ENCODE peak calls at places on chromosomes 6 and 20, in four cellular contexts. One of them, this sample, is unnamed.

GRCh38 chr6:149723771-149724417 is 6.0 kb upstream of the LATS1 start:
- DNase-seq in HepG2: peak
- DNase-seq in HCT116: peak
- DNase-seq in K562: peak
- DNase-seq in this sample: no peak

GRCh38 chr6:36809933-36810844 is 29.1 kb downstream of the CPNE5 start:
- DNase-seq in K562: peak
- DNase-seq in HCT116: no peak
- DNase-seq in HepG2: peak
- DNase-seq in this sample: no peak

GRCh38 chr20:63873477-63873971 is 8.5 kb downstream of the TPD52L2 start:
- DNase-seq in K562: no peak
- DNase-seq in HepG2: no peak
- DNase-seq in HCT116: no peak
- DNase-seq in this sample: peak

GRCh38 chr6:11412011-11412424 is 125.5 kb upstream of the TMEM170B start:
- DNase-seq in HCT116: no peak
- DNase-seq in HepG2: no peak
- DNase-seq in K562: no peak
- DNase-seq in this sample: no peak

GRCh38 chr6:41278699-41279405 is 7.6 kb downstream of the TREM1 start:
- DNase-seq in HepG2: peak
- DNase-seq in K562: peak
- DNase-seq in HCT116: peak
- DNase-seq in this sample: peak

GRCh38 chr20:54291339-54292060 is 83.6 kb downstream of the PFDN4 start:
- DNase-seq in HCT116: no peak
- DNase-seq in HepG2: no peak
- DNase-seq in K562: no peak
- DNase-seq in this sample: no peak

GRCh38 chr6:135935951-135936601 is 84.6 kb downstream of the PDE7B start:
- DNase-seq in K562: no peak
- DNase-seq in HepG2: no peak
- DNase-seq in HCT116: no peak
- DNase-seq in this sample: peak

GRCh38 chr20:45934046-45934586 is 367 bp upstream of the PCIF1 start:
- DNase-seq in HCT116: peak
- DNase-seq in K562: no peak
- DNase-seq in HepG2: no peak
- DNase-seq in this sample: no peak

GRCh38 chr6:160192840-160193239 is 65.8 kb downstream of the SLC22A2 start:
- DNase-seq in K562: no peak
- DNase-seq in HepG2: no peak
- DNase-seq in HCT116: no peak
- DNase-seq in this sample: no peak

GRCh38 chr20:39961667-39962066 is 727.4 kb downstream of the MAFB start:
- DNase-seq in HCT116: no peak
- DNase-seq in HepG2: no peak
- DNase-seq in K562: no peak
- DNase-seq in this sample: no peak

GRCh38 chr20:5031206-5031557 is 29.9 kb upstream of the SLC23A2 start:
- DNase-seq in HepG2: no peak
- DNase-seq in HCT116: no peak
- DNase-seq in K562: no peak
- DNase-seq in this sample: no peak

GRCh38 chr6:33061987-33062386 is 11.5 kb downstream of the HLA-DPA1 start:
- DNase-seq in HepG2: no peak
- DNase-seq in HCT116: no peak
- DNase-seq in K562: peak
- DNase-seq in this sample: no peak

GRCh38 chr6:8108031-8108660 is 5.8 kb upstream of the EEF1E1 start:
- DNase-seq in HCT116: peak
- DNase-seq in K562: peak
- DNase-seq in HepG2: peak
- DNase-seq in this sample: peak

GRCh38 chr6:39553811-39554802 is 171.1 kb downstream of the KIF6 start:
- DNase-seq in HCT116: no peak
- DNase-seq in K562: no peak
- DNase-seq in HepG2: no peak
- DNase-seq in this sample: no peak

GRCh38 chr6:38131527-38131965 is 312.0 kb downstream of the ZFAND3 start:
- DNase-seq in HepG2: no peak
- DNase-seq in HCT116: no peak
- DNase-seq in K562: no peak
- DNase-seq in this sample: no peak

GRCh38 chr6:170293881-170294755 is 3.2 kb upstream of the DLL1 start:
- DNase-seq in HCT116: no peak
- DNase-seq in K562: no peak
- DNase-seq in HepG2: no peak
- DNase-seq in this sample: no peak

GRCh38 chr20:54681869-54682268 is 206.5 kb downstream of the DOK5 start:
- DNase-seq in K562: no peak
- DNase-seq in HepG2: no peak
- DNase-seq in HCT116: no peak
- DNase-seq in this sample: no peak

GRCh38 chr6:2441881-2442475 is 196.6 kb upstream of the GMDS start:
- DNase-seq in HCT116: no peak
- DNase-seq in K562: no peak
- DNase-seq in HepG2: no peak
- DNase-seq in this sample: no peak

GRCh38 chr20:25293507-25293906 is 45.6 kb downstream of the PYGB start:
- DNase-seq in K562: no peak
- DNase-seq in HCT116: no peak
- DNase-seq in HepG2: no peak
- DNase-seq in this sample: no peak

GRCh38 chr20:56458227-56458821 is 10.1 kb upstream of the RTF2 start:
- DNase-seq in K562: no peak
- DNase-seq in HCT116: no peak
- DNase-seq in HepG2: no peak
- DNase-seq in this sample: no peak

GRCh38 chr6:54619102-54619501 is 227.5 kb upstream of the FAM83B start:
- DNase-seq in K562: no peak
- DNase-seq in HCT116: no peak
- DNase-seq in HepG2: no peak
- DNase-seq in this sample: no peak

GRCh38 chr6:54624216-54624615 is 222.4 kb upstream of the FAM83B start:
- DNase-seq in HCT116: no peak
- DNase-seq in K562: no peak
- DNase-seq in HepG2: no peak
- DNase-seq in this sample: no peak

GRCh38 chr6:54624779-54625178 is 221.8 kb upstream of the FAM83B start:
- DNase-seq in K562: no peak
- DNase-seq in HCT116: no peak
- DNase-seq in HepG2: no peak
- DNase-seq in this sample: no peak

GRCh38 chr6:54618597-54618996 is 228.0 kb upstream of the FAM83B start:
- DNase-seq in HCT116: no peak
- DNase-seq in HepG2: no peak
- DNase-seq in K562: no peak
- DNase-seq in this sample: no peak

DNA sequence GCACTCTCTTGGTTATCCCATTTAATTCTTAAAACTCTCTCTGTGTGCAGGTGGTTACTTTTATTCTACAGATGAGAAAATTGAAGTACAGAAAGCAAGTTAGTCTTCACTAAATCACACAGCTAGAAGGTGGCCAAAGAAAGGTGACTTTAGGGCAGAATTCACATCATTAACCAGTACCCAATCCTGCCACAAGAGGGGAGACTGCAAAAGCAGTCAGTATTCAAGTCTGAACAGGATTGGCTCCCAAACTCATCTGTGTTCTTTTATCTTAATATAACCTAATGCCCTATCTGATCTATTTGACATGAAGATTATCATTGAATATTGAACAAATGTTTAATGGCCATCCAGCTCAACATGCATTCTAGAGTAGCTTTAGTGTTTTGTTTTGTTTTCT is 225.3 kb upstream of the FAM83B start:
- DNase-seq in K562: no peak
- DNase-seq in HepG2: no peak
- DNase-seq in HCT116: peak
- DNase-seq in this sample: peak
- TF ChIP-seq TCF7L2 in K562: no peak
- TF ChIP-seq TCF7L2 in HepG2: no peak
- TF ChIP-seq TCF7L2 in HCT116: no peak
- TF ChIP-seq TCF7L2 in this sample: no peak

GRCh38 chr20:59300341-59301081 is at the start of gene EDN3:
- DNase-seq in HCT116: no peak
- DNase-seq in K562: no peak
- DNase-seq in HepG2: no peak
- DNase-seq in this sample: no peak

GRCh38 chr20:59295531-59295930 is 4.9 kb upstream of the EDN3 start:
- DNase-seq in K562: no peak
- DNase-seq in HCT116: no peak
- DNase-seq in HepG2: no peak
- DNase-seq in this sample: no peak

GRCh38 chr20:59297641-59298040 is 2.8 kb upstream of the EDN3 start:
- DNase-seq in K562: no peak
- DNase-seq in HepG2: no peak
- DNase-seq in HCT116: no peak
- DNase-seq in this sample: no peak

GRCh38 chr20:59301343-59302007 is 1.1 kb downstream of the EDN3 start:
- DNase-seq in K562: no peak
- DNase-seq in HCT116: no peak
- DNase-seq in HepG2: no peak
- DNase-seq in this sample: no peak

DNA sequence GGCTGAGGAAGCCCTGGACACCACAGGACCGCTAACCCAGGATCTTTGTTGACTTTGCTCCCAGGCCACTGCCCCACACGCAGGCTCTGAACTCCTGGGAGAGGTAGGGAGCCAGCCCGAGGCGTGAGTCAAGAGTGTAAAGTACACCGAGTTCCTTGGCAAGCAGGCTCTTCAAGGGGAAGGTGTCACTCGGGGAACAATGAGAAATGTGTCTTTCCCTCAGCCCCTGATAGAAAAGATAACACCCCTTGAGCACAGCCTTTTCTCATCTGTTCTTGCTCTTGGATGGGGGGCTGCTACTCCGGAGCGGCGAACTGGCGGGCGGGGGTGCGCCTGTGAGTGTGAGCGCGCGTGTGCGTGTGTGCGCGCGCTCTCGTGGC is 460 bp upstream of the EDN3 start:
- DNase-seq in K562: no peak
- DNase-seq in HepG2: no peak
- DNase-seq in HCT116: no peak
- DNase-seq in this sample: no peak
- TF ChIP-seq TCF7L2 in K562: no peak
- TF ChIP-seq TCF7L2 in HepG2: no peak
- TF ChIP-seq TCF7L2 in HCT116: no peak
- TF ChIP-seq TCF7L2 in this sample: no peak

GRCh38 chr20:953742-954141 is 37.6 kb upstream of the ANGPT4 start:
- DNase-seq in K562: no peak
- DNase-seq in HepG2: no peak
- DNase-seq in HCT116: peak
- DNase-seq in this sample: no peak
- TF ChIP-seq TCF7L2 in K562: no peak
- TF ChIP-seq TCF7L2 in HepG2: no peak
- TF ChIP-seq TCF7L2 in HCT116: no peak
- TF ChIP-seq TCF7L2 in this sample: no peak

DNA sequence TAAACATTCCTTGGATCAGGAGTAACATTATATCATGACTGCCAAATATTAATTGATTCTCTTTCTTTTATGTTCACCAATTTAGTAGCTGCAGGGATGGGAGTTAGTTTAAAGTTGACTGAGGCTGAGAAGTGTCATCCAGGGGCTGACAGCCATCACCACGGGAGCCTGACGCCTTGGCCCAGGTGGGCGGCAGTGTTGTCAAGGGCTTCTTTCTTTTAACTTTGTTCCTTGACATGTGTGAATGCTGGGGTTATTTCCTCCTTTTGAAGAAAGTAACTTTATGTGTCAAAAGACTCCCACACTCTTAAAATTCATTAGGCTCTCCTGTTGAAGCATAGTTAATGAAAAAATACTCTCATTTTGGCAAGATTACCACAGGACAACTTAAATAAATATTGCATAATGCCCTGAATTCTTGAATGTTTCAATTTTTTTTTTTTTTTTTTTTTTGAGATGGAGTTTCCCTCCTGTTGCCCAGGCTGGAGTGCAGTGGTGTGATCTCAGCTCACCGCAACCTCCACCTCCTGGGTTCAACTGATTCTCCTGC is 50.0 kb downstream of the SASH1 start:
- DNase-seq in HCT116: no peak
- DNase-seq in HepG2: no peak
- DNase-seq in K562: no peak
- DNase-seq in this sample: no peak
- TF ChIP-seq TCF7L2 in HCT116: no peak
- TF ChIP-seq TCF7L2 in HepG2: no peak
- TF ChIP-seq TCF7L2 in K562: no peak
- TF ChIP-seq TCF7L2 in this sample: no peak

GRCh38 chr6:15758631-15759215 is 95.9 kb upstream of the DTNBP1 start:
- DNase-seq in K562: no peak
- DNase-seq in HepG2: no peak
- DNase-seq in HCT116: no peak
- DNase-seq in this sample: no peak

GRCh38 chr6:15761045-15761502 is 98.2 kb upstream of the DTNBP1 start:
- DNase-seq in HepG2: no peak
- DNase-seq in HCT116: no peak
- DNase-seq in K562: no peak
- DNase-seq in this sample: no peak

GRCh38 chr6:15763364-15763763 is 100.5 kb upstream of the DTNBP1 start:
- DNase-seq in K562: no peak
- DNase-seq in HCT116: no peak
- DNase-seq in HepG2: no peak
- DNase-seq in this sample: no peak

GRCh38 chr6:15769471-15770088 is 106.8 kb upstream of the DTNBP1 start:
- DNase-seq in HCT116: no peak
- DNase-seq in HepG2: no peak
- DNase-seq in K562: peak
- DNase-seq in this sample: no peak

GRCh38 chr6:15763827-15764226 is 101.0 kb upstream of the DTNBP1 start:
- DNase-seq in HCT116: peak
- DNase-seq in HepG2: peak
- DNase-seq in K562: no peak
- DNase-seq in this sample: no peak
- TF ChIP-seq TCF7L2 in HCT116: peak
- TF ChIP-seq TCF7L2 in HepG2: no peak
- TF ChIP-seq TCF7L2 in K562: no peak
- TF ChIP-seq TCF7L2 in this sample: no peak

GRCh38 chr20:544153-544725 is 649 bp upstream of the CSNK2A1 start:
- DNase-seq in HepG2: no peak
- DNase-seq in K562: no peak
- DNase-seq in HCT116: no peak
- DNase-seq in this sample: no peak

GRCh38 chr20:539848-540247 is 3.7 kb downstream of the CSNK2A1 start:
- DNase-seq in HCT116: no peak
- DNase-seq in K562: no peak
- DNase-seq in HepG2: peak
- DNase-seq in this sample: no peak

GRCh38 chr20:543369-544152 is at the start of gene CSNK2A1:
- DNase-seq in HepG2: peak
- DNase-seq in K562: peak
- DNase-seq in HCT116: peak
- DNase-seq in this sample: peak

GRCh38 chr20:540391-541201 is 3.0 kb downstream of the CSNK2A1 start:
- DNase-seq in K562: no peak
- DNase-seq in HCT116: no peak
- DNase-seq in HepG2: peak
- DNase-seq in this sample: no peak

GRCh38 chr20:542777-543368 is 717 bp downstream of the CSNK2A1 start:
- DNase-seq in K562: peak
- DNase-seq in HCT116: no peak
- DNase-seq in HepG2: no peak
- DNase-seq in this sample: no peak
- TF ChIP-seq TCF7L2 in K562: no peak
- TF ChIP-seq TCF7L2 in HCT116: no peak
- TF ChIP-seq TCF7L2 in HepG2: no peak
- TF ChIP-seq TCF7L2 in this sample: no peak

This sample was measured in Panc1.